ENCODE peak calls at places on chromosome 18, in seven cellular contexts. K is SK-N-SH; O is upper lobe of right lung; W is stimulated activated CD4-positive, alpha-beta T cell treated with anti-CD3 and anti-CD28 coated beads, Interleukin-1b, Interleukin-23, amount 100 ng/mL, for 24 hours; I is esophagus squamous epithelium; Z is pancreas; X is endothelial cell. G is an unnamed sample.
A peak's percentile ranks its signal among the peaks of the same experiment; 100 is the strongest.

GRCh38 chr18:31268985-31269406 is 49.0 kb upstream of the DSG1 start:
- DNase-seq in X (no peak), W (no peak), O (no peak), I (no peak), K (no peak), Z (no peak), G (no peak)

GRCh38 chr18:46628206-46628605 is 28.8 kb downstream of the LOXHD1 start:
- DNase-seq in K (no peak), X (no peak), Z (no peak), W (no peak), I (no peak), O (no peak), G (no peak)

GRCh38 chr18:35376393-35376741 is 770 bp downstream of the ZNF396 start:
- DNase-seq in I (no peak), O (peak; percentile 73), X (peak; percentile 25), Z (peak; percentile 28), W (no peak), K (peak; percentile 65), G (peak; percentile 23)

GRCh38 chr18:28541276-28541930 is 364.5 kb upstream of the CDH2 start:
- DNase-seq in K (peak; percentile 8), W (no peak), I (no peak), X (no peak), Z (no peak), O (no peak), G (no peak)

GRCh38 chr18:596288-596881 is 403 bp upstream of the CLUL1 start:
- DNase-seq in I (no peak), W (no peak), O (no peak), X (no peak), Z (peak; percentile 77), K (peak; percentile 67), G (no peak)

GRCh38 chr18:12015697-12016062 is 34.4 kb downstream of the IMPA2 start:
- DNase-seq in O (peak; percentile 90), I (no peak), W (no peak), K (no peak), Z (peak; percentile 80), X (no peak), G (no peak)

GRCh38 chr18:59874166-59874565 is 25.6 kb upstream of the PMAIP1 start:
- DNase-seq in K (no peak), I (no peak), X (no peak), O (no peak), W (no peak), Z (no peak), G (no peak)

GRCh38 chr18:9536354-9537152 is 61.2 kb downstream of the RALBP1 start:
- DNase-seq in K (no peak), X (no peak), Z (no peak), I (no peak), W (no peak), O (no peak), G (no peak)

GRCh38 chr18:47736376-47737140 is 193.9 kb downstream of the SMAD2 start:
- DNase-seq in I (no peak), O (no peak), X (no peak), Z (no peak), W (no peak), K (no peak), G (no peak)

GRCh38 chr18:23627325-23627724 is 35.4 kb downstream of the ANKRD29 start:
- DNase-seq in I (no peak), O (no peak), Z (no peak), X (no peak), W (no peak), K (no peak), G (no peak)

GRCh38 chr18:33152376-33152775 is 288.1 kb downstream of the CCDC178 start:
- DNase-seq in K (no peak), X (no peak), W (no peak), I (no peak), O (no peak), Z (no peak), G (no peak)

GRCh38 chr18:22559414-22560282 is 141.9 kb upstream of the CTAGE1 start:
- DNase-seq in I (no peak), X (peak; percentile 60), O (peak; percentile 82), K (peak; percentile 74), W (no peak), Z (peak; percentile 57), G (peak; percentile 80)

GRCh38 chr18:11739893-11740292 is 50.8 kb downstream of the GNAL start:
- DNase-seq in I (no peak), W (no peak), K (no peak), O (no peak), X (no peak), Z (no peak), G (no peak)

GRCh38 chr18:34697233-34697632 is 12.9 kb upstream of the DTNA start:
- DNase-seq in O (no peak), K (no peak), W (no peak), I (no peak), X (no peak), Z (no peak), G (no peak)

GRCh38 chr18:27862056-27862682 is 314.8 kb downstream of the CDH2 start:
- DNase-seq in W (no peak), O (no peak), I (no peak), K (peak; percentile 48), Z (no peak), X (no peak), G (peak; percentile 91)

GRCh38 chr18:45521151-45521550 is 94.1 kb upstream of the SLC14A2 start:
- DNase-seq in X (no peak), Z (no peak), O (no peak), W (no peak), K (no peak), I (no peak), G (no peak)

GRCh38 chr18:43192408-43192807 is 76.9 kb upstream of the RIT2 start:
- DNase-seq in X (no peak), W (no peak), O (no peak), K (no peak), I (no peak), Z (no peak), G (no peak)

GRCh38 chr18:28287146-28287545 is 110.2 kb upstream of the CDH2 start:
- DNase-seq in O (no peak), K (no peak), Z (no peak), W (no peak), I (no peak), X (no peak), G (no peak)

GRCh38 chr18:31646332-31646822 is 38.0 kb downstream of the B4GALT6 start:
- DNase-seq in K (no peak), Z (no peak), X (no peak), I (no peak), W (no peak), O (no peak), G (no peak)

GRCh38 chr18:77811510-77811909 is 561.9 kb downstream of the GALR1 start:
- DNase-seq in Z (no peak), K (no peak), X (no peak), I (no peak), O (no peak), W (no peak), G (no peak)

GRCh38 chr18:79512461-79513380 is 117.0 kb downstream of the NFATC1 start:
- DNase-seq in Z (no peak), W (no peak), K (no peak), X (peak; percentile 2), O (peak; percentile 57), I (no peak), G (no peak)

GRCh38 chr18:49011291-49011746 is 60.6 kb upstream of the SMAD7 start:
- DNase-seq in X (no peak), I (no peak), K (peak; percentile 61), W (no peak), Z (no peak), O (peak; percentile 47), G (peak; percentile 35)

G was measured in SK-N-DZ.